ENCODE peak calls at places on chromosomes 1 and 21, in five cellular contexts. R is GM23338, X is psoas muscle, S is lower lobe of right lung, C is astrocyte of the cerebellum. H is an unnamed sample.
A peak's percentile ranks its signal among the peaks of the same experiment; 100 is the strongest.

GRCh38 chr21:15422761-15423160 is 307.0 kb upstream of the USP25 start:
- DNase-seq in R (no peak), X (no peak), S (no peak), C (peak; percentile 92), H (peak; percentile 3)

GRCh38 chr1:198492872-198493271 is 47.6 kb downstream of the ATP6V1G3 start:
- DNase-seq in R (no peak), X (no peak), S (no peak), C (peak; percentile 59), H (no peak)

GRCh38 chr1:226685196-226685820 is 53.8 kb downstream of the ITPKB start:
- DNase-seq in R (no peak), X (no peak), S (no peak), C (no peak), H (no peak)

GRCh38 chr1:93007941-93008577 is 46.8 kb upstream of the DIPK1A start:
- DNase-seq in R (no peak), X (no peak), S (no peak), C (no peak), H (no peak)

GRCh38 chr1:44339731-44340130 is 15.3 kb downstream of the ERI3 start:
- DNase-seq in R (peak; percentile 57), X (no peak), S (no peak), C (no peak), H (no peak)

GRCh38 chr21:39562791-39563770 is 49.7 kb upstream of the B3GALT5 start:
- DNase-seq in R (no peak), X (no peak), S (no peak), C (no peak), H (no peak)

GRCh38 chr21:45989355-45990048 is 7.9 kb downstream of the COL6A1 start:
- DNase-seq in R (no peak), X (peak; percentile 45), S (peak; percentile 38), C (no peak), H (no peak)

GRCh38 chr1:151968791-151969399 is 24.8 kb downstream of the S100A10 start:
- DNase-seq in R (peak; percentile 25), X (no peak), S (no peak), C (no peak), H (no peak)

GRCh38 chr1:224786533-224787249 is 142.8 kb upstream of the DNAH14 start:
- DNase-seq in R (no peak), X (no peak), S (no peak), C (peak; percentile 39), H (no peak)

GRCh38 chr1:7398982-7399381 is 372.1 kb upstream of the VAMP3 start:
- DNase-seq in R (peak; percentile 82), X (no peak), S (no peak), C (no peak), H (no peak)

GRCh38 chr1:116279715-116280114 is 93.3 kb upstream of the ATP1A1 start:
- DNase-seq in R (no peak), X (no peak), S (no peak), C (no peak), H (no peak)

GRCh38 chr1:21944261-21945074 is 7.4 kb upstream of the HSPG2 start:
- DNase-seq in R (peak; percentile 95), X (no peak), S (no peak), C (no peak), H (no peak)

GRCh38 chr1:43238991-43239469 is 30.8 kb upstream of the TMEM125 start:
- DNase-seq in R (no peak), X (no peak), S (no peak), C (no peak), H (no peak)

GRCh38 chr1:181405584-181405983 is 77.7 kb upstream of the CACNA1E start:
- DNase-seq in R (peak; percentile 24), X (no peak), S (no peak), C (no peak), H (no peak)

GRCh38 chr1:210369425-210369824 is 40.7 kb downstream of the HHAT start:
- DNase-seq in R (peak; percentile 37), X (no peak), S (no peak), C (no peak), H (no peak)

GRCh38 chr1:169885207-169885606 is 8.5 kb downstream of the SCYL3 start:
- DNase-seq in R (no peak), X (no peak), S (no peak), C (no peak), H (no peak)

GRCh38 chr1:223018534-223018933 is 124.5 kb downstream of the TLR5 start:
- DNase-seq in R (peak; percentile 39), X (no peak), S (no peak), C (no peak), H (no peak)

GRCh38 chr1:239893127-239893731 is 198.5 kb upstream of the FMN2 start:
- DNase-seq in R (no peak), X (no peak), S (no peak), C (no peak), H (no peak)

GRCh38 chr1:156669794-156670193 is 7.4 kb downstream of the NES start:
- DNase-seq in R (no peak), X (no peak), S (no peak), C (no peak), H (no peak)

GRCh38 chr1:226111109-226111864 is 48.8 kb downstream of the H3-3A start:
- DNase-seq in R (peak; percentile 71), X (no peak), S (no peak), C (no peak), H (no peak)

GRCh38 chr1:247415423-247416361 is at the start of gene NLRP3:
- DNase-seq in R (peak; percentile 20), X (no peak), S (peak; percentile 62), C (no peak), H (no peak)
- H3K4me3 ChIP-seq in R (no peak within 1 kb of the TSS), X (peak within 1 kb of the TSS; percentile 38), S (peak within 1 kb of the TSS; percentile 35), C (no peak within 1 kb of the TSS), H (no peak within 1 kb of the TSS)

DNA sequence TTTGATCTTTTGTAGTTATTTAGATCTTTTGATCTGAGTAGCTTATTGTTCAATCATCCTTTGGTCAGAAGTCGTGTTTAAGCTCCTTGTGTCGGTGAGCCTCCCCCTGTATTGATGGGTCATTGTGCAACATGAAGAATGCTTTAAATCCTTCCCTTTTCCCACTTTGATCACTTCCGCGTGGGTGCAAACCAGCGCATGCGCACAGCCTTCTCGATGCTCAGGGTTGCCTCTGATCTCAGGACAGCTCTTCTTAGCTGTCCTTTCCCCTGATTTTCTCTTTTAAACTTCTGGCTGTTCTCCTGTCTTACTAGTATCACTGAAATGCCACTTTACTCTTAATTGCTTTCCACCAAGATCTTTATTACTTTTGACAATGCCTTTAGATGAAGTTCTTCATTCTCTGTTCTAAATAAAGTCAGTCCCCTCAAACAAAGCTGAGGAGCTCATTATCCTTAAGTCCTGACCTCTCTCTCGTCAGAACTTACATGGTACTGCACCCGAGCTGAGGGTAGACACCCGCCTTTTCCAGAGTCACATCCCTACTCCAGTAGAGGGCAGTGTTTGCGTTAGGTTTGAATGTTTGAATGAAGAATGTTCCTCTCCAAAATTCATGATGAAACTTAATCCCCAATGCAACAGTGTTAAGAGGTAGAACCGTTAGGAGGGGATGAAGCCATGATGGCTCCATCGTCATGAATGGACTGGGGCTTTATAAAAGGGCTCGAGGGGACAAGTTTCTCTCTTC is 547.9 kb upstream of the TMPRSS15 start:
- DNase-seq in R (peak; percentile 93), X (no peak), S (no peak), C (peak; percentile 19), H (no peak)
- TF ChIP-seq CTCF in R (peak; percentile 87), X (no peak), S (peak; percentile 31), C (peak; percentile 48), H (no peak)

GRCh38 chr1:183417691-183418491 is at the start of gene NMNAT2:
- DNase-seq in R (peak; percentile 86), X (peak; percentile 50), S (peak; percentile 50), C (no peak), H (no peak)
- H3K4me3 ChIP-seq in R (peak within 1 kb of the TSS; percentile 79), X (peak within 1 kb of the TSS; percentile 57), S (peak within 1 kb of the TSS; percentile 27), C (peak within 1 kb of the TSS; percentile 26), H (no peak within 1 kb of the TSS)

DNA sequence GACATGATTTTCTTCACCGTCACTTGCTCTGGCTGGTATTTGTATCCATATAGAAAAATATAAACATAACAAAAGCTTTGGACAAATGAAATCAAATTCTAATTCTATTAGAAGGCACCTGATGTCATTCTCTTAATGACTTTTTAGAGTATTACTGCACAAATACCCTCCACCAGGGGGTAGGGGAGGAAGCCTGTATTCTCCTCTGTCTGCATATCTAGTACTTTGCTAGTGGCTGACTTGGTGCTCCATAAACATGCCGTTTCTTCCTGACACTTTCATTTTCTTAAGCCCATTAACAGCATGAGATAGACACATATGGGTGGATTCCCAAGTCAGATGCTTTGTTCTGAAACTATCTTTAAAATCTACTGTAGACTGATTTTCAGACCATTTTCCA is 20.6 kb upstream of the KCNJ15 start:
- DNase-seq in R (peak; percentile 4), X (no peak), S (no peak), C (no peak), H (no peak)
- TF ChIP-seq CTCF in R (peak; percentile 27), X (no peak), S (peak; percentile 12), C (peak; percentile 26), H (no peak)

H was measured in HFF-Myc.